ENCODE peak calls at places on chromosomes 4 and X, in six cellular contexts. One of them, this sample, is unnamed.

GRCh38 chrX:24125028-24125612 is 24.4 kb upstream of the ZFX start:
- DNase-seq in left cardiac atrium: no peak
- DNase-seq in head of caudate nucleus: no peak
- DNase-seq in activated gamma-delta T cell treated with anti-CD3 and anti-CD28 coated beads, Interleukin-2, amount 50 U/mL, for 16 hours: no peak
- DNase-seq in glomerular endothelial cell: no peak
- DNase-seq in A549: no peak
- DNase-seq in this sample: no peak

GRCh38 chr4:140901736-140902336 is 145.7 kb upstream of the TBC1D9 start:
- DNase-seq in head of caudate nucleus: no peak
- DNase-seq in activated gamma-delta T cell treated with anti-CD3 and anti-CD28 coated beads, Interleukin-2, amount 50 U/mL, for 16 hours: no peak
- DNase-seq in glomerular endothelial cell: no peak
- DNase-seq in left cardiac atrium: no peak
- DNase-seq in A549: no peak
- DNase-seq in this sample: no peak

GRCh38 chr4:55214172-55214571 is 88.8 kb upstream of the KDR start:
- DNase-seq in left cardiac atrium: no peak
- DNase-seq in head of caudate nucleus: no peak
- DNase-seq in glomerular endothelial cell: peak
- DNase-seq in activated gamma-delta T cell treated with anti-CD3 and anti-CD28 coated beads, Interleukin-2, amount 50 U/mL, for 16 hours: no peak
- DNase-seq in A549: no peak
- DNase-seq in this sample: no peak

GRCh38 chrX:123648028-123648810 is 84.6 kb downstream of the THOC2 start:
- DNase-seq in activated gamma-delta T cell treated with anti-CD3 and anti-CD28 coated beads, Interleukin-2, amount 50 U/mL, for 16 hours: no peak
- DNase-seq in left cardiac atrium: peak
- DNase-seq in head of caudate nucleus: no peak
- DNase-seq in glomerular endothelial cell: no peak
- DNase-seq in A549: peak
- DNase-seq in this sample: no peak

GRCh38 chrX:100928660-100929613 is at the start of gene XKRX:
- DNase-seq in head of caudate nucleus: peak
- DNase-seq in A549: peak
- DNase-seq in left cardiac atrium: peak
- DNase-seq in glomerular endothelial cell: no peak
- DNase-seq in activated gamma-delta T cell treated with anti-CD3 and anti-CD28 coated beads, Interleukin-2, amount 50 U/mL, for 16 hours: peak
- DNase-seq in this sample: peak

GRCh38 chr4:12041828-12042227 is 613.1 kb upstream of the HS3ST1 start:
- DNase-seq in A549: no peak
- DNase-seq in left cardiac atrium: no peak
- DNase-seq in glomerular endothelial cell: no peak
- DNase-seq in head of caudate nucleus: no peak
- DNase-seq in activated gamma-delta T cell treated with anti-CD3 and anti-CD28 coated beads, Interleukin-2, amount 50 U/mL, for 16 hours: no peak
- DNase-seq in this sample: no peak

GRCh38 chrX:134542485-134542884 is 82.5 kb downstream of the HPRT1 start:
- DNase-seq in head of caudate nucleus: no peak
- DNase-seq in left cardiac atrium: no peak
- DNase-seq in activated gamma-delta T cell treated with anti-CD3 and anti-CD28 coated beads, Interleukin-2, amount 50 U/mL, for 16 hours: no peak
- DNase-seq in glomerular endothelial cell: no peak
- DNase-seq in A549: peak
- DNase-seq in this sample: no peak

GRCh38 chrX:104137496-104137895 is 19.3 kb downstream of the SLC25A53 start:
- DNase-seq in A549: peak
- DNase-seq in glomerular endothelial cell: no peak
- DNase-seq in head of caudate nucleus: no peak
- DNase-seq in activated gamma-delta T cell treated with anti-CD3 and anti-CD28 coated beads, Interleukin-2, amount 50 U/mL, for 16 hours: no peak
- DNase-seq in left cardiac atrium: no peak
- DNase-seq in this sample: no peak

GRCh38 chr4:69025191-69025998 is 70.9 kb upstream of the UGT2B7 start:
- DNase-seq in head of caudate nucleus: no peak
- DNase-seq in activated gamma-delta T cell treated with anti-CD3 and anti-CD28 coated beads, Interleukin-2, amount 50 U/mL, for 16 hours: no peak
- DNase-seq in left cardiac atrium: no peak
- DNase-seq in A549: peak
- DNase-seq in glomerular endothelial cell: no peak
- DNase-seq in this sample: peak

This sample was measured in Right ventricle myocardium inferior.